ENCODE peak calls at places on chromosome 21, in nine cellular contexts. C is fibroblast of mammary gland; K is HCT116; T is H1; F is CD8-positive, alpha-beta T cell; X is AG04450; B is IMR-90; O is A673; L is retinal pigment epithelial cell. D is an unnamed sample.

GRCh38 chr21:45499970-45500575 is 42.2 kb downstream of the SLC19A1 start:
- DNase-seq in C (no peak), K (no peak), T (no peak), F (no peak), X (no peak), B (no peak), O (no peak), L (no peak), D (peak)

GRCh38 chr21:46441961-46442498 is 16.7 kb upstream of the DIP2A start:
- DNase-seq in C (no peak), K (no peak), T (no peak), F (no peak), X (no peak), B (no peak), O (no peak), L (no peak), D (no peak)

GRCh38 chr21:34369741-34370140 is 5.6 kb upstream of the SMIM11 start:
- DNase-seq in C (no peak), K (no peak), T (no peak), F (no peak), X (no peak), B (no peak), O (no peak), L (no peak), D (no peak)

GRCh38 chr21:16082038-16082816 is 352.4 kb downstream of the USP25 start:
- DNase-seq in C (peak), K (no peak), T (no peak), F (no peak), X (no peak), B (peak), O (peak), L (no peak), D (no peak)

GRCh38 chr21:26966978-26967913 is at the start of gene ADAMTS5:
- DNase-seq in C (peak), K (no peak), T (peak), F (no peak), X (no peak), B (peak), O (peak), L (no peak), D (peak)

GRCh38 chr21:45420061-45420521 is 15.1 kb downstream of the COL18A1 start:
- DNase-seq in C (no peak), K (no peak), T (no peak), F (no peak), X (no peak), B (no peak), O (no peak), L (peak), D (no peak)

GRCh38 chr21:25298512-25299491 is 308.5 kb downstream of the MRPL39 start:
- DNase-seq in C (peak), K (no peak), T (no peak), F (no peak), X (no peak), B (no peak), O (no peak), L (no peak), D (no peak)

GRCh38 chr21:34034369-34035014 is 38.9 kb upstream of the MRPS6 start:
- DNase-seq in C (no peak), K (no peak), T (no peak), F (no peak), X (no peak), B (no peak), O (no peak), L (no peak), D (no peak)

GRCh38 chr21:26964379-26964778 is 2.5 kb downstream of the ADAMTS5 start:
- DNase-seq in C (peak), K (no peak), T (no peak), F (no peak), X (no peak), B (peak), O (no peak), L (no peak), D (peak)

GRCh38 chr21:46622226-46622625 is 13.2 kb upstream of the PRMT2 start:
- DNase-seq in C (no peak), K (no peak), T (no peak), F (peak), X (no peak), B (no peak), O (no peak), L (peak), D (no peak)

GRCh38 chr21:46634427-46634826 is 1.0 kb upstream of the PRMT2 start:
- DNase-seq in C (no peak), K (no peak), T (no peak), F (no peak), X (no peak), B (no peak), O (no peak), L (no peak), D (no peak)

GRCh38 chr21:21682172-21682571 is 684.0 kb downstream of the NCAM2 start:
- DNase-seq in C (peak), K (no peak), T (no peak), F (no peak), X (no peak), B (peak), O (peak), L (peak), D (no peak)

GRCh38 chr21:28083350-28083749 is 909.3 kb downstream of the LTN1 start:
- DNase-seq in C (no peak), K (no peak), T (no peak), F (no peak), X (no peak), B (no peak), O (no peak), L (no peak), D (no peak)

GRCh38 chr21:45859041-45859761 is 122.4 kb upstream of the COL6A1 start:
- DNase-seq in C (no peak), K (no peak), T (peak), F (no peak), X (no peak), B (no peak), O (no peak), L (no peak), D (no peak)

GRCh38 chr21:39714331-39714730 is 30.7 kb upstream of the IGSF5 start:
- DNase-seq in C (no peak), K (no peak), T (no peak), F (no peak), X (no peak), B (no peak), O (no peak), L (no peak), D (no peak)

GRCh38 chr21:42851812-42852665 is 27.3 kb downstream of the WDR4 start:
- DNase-seq in C (no peak), K (no peak), T (no peak), F (no peak), X (no peak), B (no peak), O (no peak), L (no peak), D (no peak)

GRCh38 chr21:33655591-33656221 is 13.4 kb downstream of the ITSN1 start:
- DNase-seq in C (peak), K (peak), T (no peak), F (no peak), X (peak), B (peak), O (peak), L (peak), D (no peak)

GRCh38 chr21:34704119-34704518 is 35.3 kb downstream of the CLIC6 start:
- DNase-seq in C (peak), K (no peak), T (no peak), F (no peak), X (no peak), B (peak), O (peak), L (no peak), D (no peak)

GRCh38 chr21:45877821-45878469 is 103.6 kb upstream of the COL6A1 start:
- DNase-seq in C (peak), K (no peak), T (no peak), F (no peak), X (no peak), B (no peak), O (peak), L (no peak), D (no peak)

GRCh38 chr21:16196521-16197208 is 466.9 kb downstream of the USP25 start:
- DNase-seq in C (peak), K (no peak), T (no peak), F (no peak), X (no peak), B (no peak), O (no peak), L (no peak), D (no peak)

GRCh38 chr21:16879479-16879878 is 633.4 kb upstream of the CXADR start:
- DNase-seq in C (no peak), K (no peak), T (no peak), F (no peak), X (no peak), B (no peak), O (no peak), L (no peak), D (no peak)

GRCh38 chr21:27833298-27833697 is 866.4 kb upstream of the ADAMTS5 start:
- DNase-seq in C (no peak), K (no peak), T (no peak), F (no peak), X (no peak), B (no peak), O (no peak), L (no peak), D (no peak)

GRCh38 chr21:27734146-27734545 is 767.3 kb upstream of the ADAMTS5 start:
- DNase-seq in C (peak), K (no peak), T (no peak), F (no peak), X (peak), B (peak), O (no peak), L (peak), D (no peak)

GRCh38 chr21:35394634-35395369 is 345.7 kb upstream of the RUNX1 start:
- DNase-seq in C (no peak), K (no peak), T (no peak), F (no peak), X (no peak), B (no peak), O (no peak), L (no peak), D (no peak)

GRCh38 chr21:16285646-16286223 is 556.0 kb downstream of the USP25 start:
- DNase-seq in C (no peak), K (no peak), T (no peak), F (no peak), X (no peak), B (no peak), O (no peak), L (no peak), D (no peak)

GRCh38 chr21:45468051-45468970 is 63.3 kb downstream of the COL18A1 start:
- DNase-seq in C (no peak), K (no peak), T (no peak), F (no peak), X (no peak), B (no peak), O (no peak), L (no peak), D (peak)

GRCh38 chr21:39705849-39706248 is 39.1 kb upstream of the IGSF5 start:
- DNase-seq in C (no peak), K (no peak), T (no peak), F (no peak), X (no peak), B (peak), O (no peak), L (no peak), D (no peak)

GRCh38 chr21:17679002-17679600 is 66.4 kb upstream of the BTG3 start:
- DNase-seq in C (peak), K (peak), T (no peak), F (no peak), X (peak), B (peak), O (peak), L (peak), D (no peak)

GRCh38 chr21:14911351-14911750 is 153.4 kb downstream of the NRIP1 start:
- DNase-seq in C (no peak), K (no peak), T (no peak), F (no peak), X (no peak), B (no peak), O (no peak), L (no peak), D (no peak)

GRCh38 chr21:15557925-15558324 is 171.9 kb upstream of the USP25 start:
- DNase-seq in C (no peak), K (no peak), T (no peak), F (no peak), X (no peak), B (no peak), O (peak), L (no peak), D (no peak)

GRCh38 chr21:46295177-46295711 is 9.1 kb downstream of the YBEY start:
- DNase-seq in C (peak), K (no peak), T (peak), F (no peak), X (peak), B (peak), O (peak), L (no peak), D (peak)

GRCh38 chr21:35198004-35198403 is 148.9 kb upstream of the RUNX1 start:
- DNase-seq in C (peak), K (peak), T (no peak), F (no peak), X (peak), B (peak), O (no peak), L (peak), D (no peak)

GRCh38 chr21:14825405-14826032 is 239.3 kb downstream of the NRIP1 start:
- DNase-seq in C (no peak), K (no peak), T (no peak), F (no peak), X (no peak), B (no peak), O (no peak), L (no peak), D (no peak)

GRCh38 chr21:34158866-34159616 is 85.7 kb downstream of the MRPS6 start:
- DNase-seq in C (no peak), K (no peak), T (no peak), F (no peak), X (no peak), B (no peak), O (no peak), L (no peak), D (no peak)

GRCh38 chr21:31181089-31181757 is 142.9 kb upstream of the KRTAP19-8 start:
- DNase-seq in C (no peak), K (no peak), T (no peak), F (peak), X (no peak), B (no peak), O (no peak), L (no peak), D (no peak)
- TF ChIP-seq CTCF in C (no peak), K (no peak), T (no peak), F (no peak), X (no peak), B (no peak), O (no peak), L (no peak), D (no peak)

DNA sequence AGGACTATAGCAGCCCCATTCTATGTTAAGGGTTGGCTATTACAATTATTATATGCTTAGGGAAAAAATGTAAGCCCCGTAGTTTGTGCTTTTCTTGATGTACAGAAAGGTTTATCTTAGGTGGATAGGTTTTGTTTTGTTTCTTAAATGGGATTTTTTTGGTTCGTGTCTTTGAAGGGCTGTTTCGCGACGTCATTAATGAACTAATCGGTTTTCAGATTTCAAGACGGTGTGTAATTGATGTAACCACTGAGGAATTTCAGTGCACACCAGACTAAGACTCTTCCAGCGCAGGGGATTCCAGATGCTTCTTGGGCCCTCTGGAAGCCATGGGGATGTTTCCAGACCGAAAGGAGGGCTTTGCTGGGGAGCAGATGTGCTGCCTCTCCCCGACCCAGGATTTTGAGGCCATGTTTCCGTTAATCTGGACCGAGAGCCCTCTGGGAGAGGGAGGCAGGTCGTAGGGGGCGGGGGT is 4.8 kb upstream of the SIM2 start:
- DNase-seq in C (no peak), K (no peak), T (no peak), F (no peak), X (no peak), B (peak), O (no peak), L (no peak), D (no peak)
- TF ChIP-seq CTCF in C (no peak), K (no peak), T (no peak), F (no peak), X (no peak), B (no peak), O (no peak), L (no peak), D (no peak)

GRCh38 chr21:38507374-38507942 is 9.2 kb upstream of the ERG start:
- DNase-seq in C (no peak), K (no peak), T (no peak), F (no peak), X (no peak), B (no peak), O (no peak), L (no peak), D (no peak)

GRCh38 chr21:38503588-38503987 is 5.3 kb upstream of the ERG start:
- DNase-seq in C (peak), K (no peak), T (no peak), F (no peak), X (no peak), B (peak), O (peak), L (no peak), D (no peak)

GRCh38 chr21:38506606-38507331 is 8.5 kb upstream of the ERG start:
- DNase-seq in C (no peak), K (no peak), T (no peak), F (no peak), X (no peak), B (no peak), O (no peak), L (no peak), D (no peak)

GRCh38 chr21:38504056-38504455 is 5.8 kb upstream of the ERG start:
- DNase-seq in C (no peak), K (no peak), T (no peak), F (no peak), X (no peak), B (no peak), O (no peak), L (no peak), D (no peak)

GRCh38 chr21:38505654-38506523 is 7.6 kb upstream of the ERG start:
- DNase-seq in C (peak), K (peak), T (no peak), F (no peak), X (peak), B (peak), O (peak), L (peak), D (no peak)
- TF ChIP-seq CTCF in C (peak), K (peak), T (peak), F (peak), X (peak), B (peak), O (peak), L (peak), D (peak)

GRCh38 chr21:44357064-44357837 is 3.8 kb downstream of the TRPM2 start:
- DNase-seq in C (no peak), K (no peak), T (no peak), F (no peak), X (no peak), B (no peak), O (no peak), L (no peak), D (no peak)
- TF ChIP-seq CTCF in C (no peak), K (no peak), T (no peak), F (no peak), X (no peak), B (no peak), O (no peak), L (no peak), D (no peak)

DNA sequence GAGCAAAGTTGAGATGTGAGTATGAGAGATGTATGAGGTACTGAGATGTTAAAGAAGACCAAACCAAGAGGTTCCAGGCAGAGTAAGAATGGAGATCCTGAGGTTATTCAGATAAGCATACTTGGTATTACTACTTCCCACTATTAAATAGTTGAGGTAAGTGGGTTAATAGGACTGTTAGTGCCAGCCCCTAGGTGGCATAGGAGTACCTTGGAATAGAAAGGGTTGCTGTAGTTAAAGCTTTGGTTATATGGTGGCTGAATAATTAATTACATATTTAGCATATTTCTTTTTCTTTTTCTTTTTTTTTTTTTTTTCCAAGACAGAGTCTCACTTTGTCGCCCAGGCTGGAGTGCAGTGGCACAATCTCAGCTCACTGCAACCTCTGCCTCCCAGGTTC is 397.9 kb upstream of the TMPRSS15 start:
- DNase-seq in C (no peak), K (no peak), T (no peak), F (no peak), X (no peak), B (no peak), O (no peak), L (peak), D (no peak)
- TF ChIP-seq CTCF in C (no peak), K (no peak), T (peak), F (no peak), X (no peak), B (no peak), O (no peak), L (peak), D (no peak)

GRCh38 chr21:32096411-32096810 is 182.4 kb downstream of the MIS18A start:
- DNase-seq in C (peak), K (peak), T (peak), F (no peak), X (no peak), B (no peak), O (peak), L (no peak), D (no peak)
- TF ChIP-seq CTCF in C (peak), K (peak), T (peak), F (no peak), X (peak), B (peak), O (peak), L (peak), D (no peak)

GRCh38 chr21:41725421-41726021 is 41.3 kb downstream of the RIPK4 start:
- DNase-seq in C (no peak), K (no peak), T (peak), F (no peak), X (no peak), B (no peak), O (no peak), L (no peak), D (peak)

GRCh38 chr21:41726630-41726969 is 40.3 kb downstream of the RIPK4 start:
- DNase-seq in C (no peak), K (no peak), T (no peak), F (no peak), X (no peak), B (no peak), O (no peak), L (no peak), D (no peak)

GRCh38 chr21:41726058-41726558 is 40.7 kb downstream of the RIPK4 start:
- DNase-seq in C (no peak), K (no peak), T (peak), F (no peak), X (no peak), B (no peak), O (no peak), L (no peak), D (no peak)

GRCh38 chr21:41727784-41728763 is 38.8 kb downstream of the RIPK4 start:
- DNase-seq in C (no peak), K (no peak), T (no peak), F (no peak), X (no peak), B (no peak), O (no peak), L (no peak), D (peak)

GRCh38 chr21:41726970-41727783 is 39.7 kb downstream of the RIPK4 start:
- DNase-seq in C (peak), K (peak), T (no peak), F (no peak), X (no peak), B (peak), O (peak), L (peak), D (peak)
- TF ChIP-seq CTCF in C (no peak), K (no peak), T (no peak), F (no peak), X (no peak), B (no peak), O (no peak), L (peak), D (no peak)

DNA sequence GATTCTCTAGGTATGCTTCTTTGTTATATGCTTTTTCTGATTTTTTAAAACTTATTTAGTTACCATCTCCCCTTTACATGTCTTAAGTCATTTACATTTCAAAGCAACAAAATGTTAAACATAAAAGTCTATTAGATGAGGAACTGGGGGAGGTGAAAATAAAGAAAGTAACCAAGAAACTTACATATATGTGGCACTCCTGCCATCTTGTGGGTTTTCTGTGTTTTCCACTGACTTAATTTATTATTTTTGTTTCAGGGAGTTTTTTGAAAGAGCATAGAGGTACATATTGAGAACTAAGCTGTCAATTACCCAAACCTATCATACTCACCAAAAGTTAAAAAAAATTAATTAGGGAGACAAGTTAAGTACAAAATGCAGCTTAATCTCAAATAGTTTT is 1531.1 kb downstream of the MRPL39 start:
- DNase-seq in C (no peak), K (no peak), T (no peak), F (no peak), X (peak), B (peak), O (no peak), L (peak), D (no peak)
- TF ChIP-seq CTCF in C (no peak), K (no peak), T (no peak), F (no peak), X (peak), B (peak), O (no peak), L (peak), D (no peak)